ENCODE peak calls at places on chromosomes 2 and 18, in eight cellular contexts. A, Z, M, D, E, X, O and P are unnamed samples.

GRCh38 chr2:149015926-149016563 is 22.5 kb upstream of the LYPD6B start:
- DNase-seq in A (no peak), Z (no peak), M (no peak), D (no peak), E (no peak), X (no peak), O (no peak), P (no peak)

GRCh38 chr2:9020267-9020666 is 16.8 kb upstream of the MBOAT2 start:
- DNase-seq in A (no peak), Z (no peak), M (no peak), D (no peak), E (no peak), X (no peak), O (no peak), P (no peak)

GRCh38 chr2:194319222-194319992 is 1337.6 kb upstream of the SLC39A10 start:
- DNase-seq in A (no peak), Z (no peak), M (no peak), D (peak), E (no peak), X (no peak), O (no peak), P (no peak)

GRCh38 chr2:172751564-172751963 is 15.9 kb downstream of the RAPGEF4 start:
- DNase-seq in A (no peak), Z (no peak), M (no peak), D (no peak), E (no peak), X (no peak), O (no peak), P (no peak)

GRCh38 chr18:44467718-44468117 is 213.0 kb upstream of the SETBP1 start:
- DNase-seq in A (no peak), Z (no peak), M (no peak), D (no peak), E (no peak), X (no peak), O (no peak), P (no peak)

GRCh38 chr2:190636362-190636761 is 12.5 kb upstream of the NAB1 start:
- DNase-seq in A (peak), Z (no peak), M (no peak), D (peak), E (no peak), X (no peak), O (no peak), P (no peak)

GRCh38 chr18:50836521-50836957 is 16.7 kb upstream of the MRO start:
- DNase-seq in A (peak), Z (no peak), M (peak), D (peak), E (no peak), X (no peak), O (no peak), P (no peak)

GRCh38 chr18:500556-501405 is at the start of gene COLEC12:
- DNase-seq in A (peak), Z (peak), M (no peak), D (no peak), E (no peak), X (peak), O (peak), P (peak)

GRCh38 chr2:43542285-43542933 is 53.4 kb downstream of the THADA start:
- DNase-seq in A (peak), Z (no peak), M (no peak), D (peak), E (no peak), X (no peak), O (no peak), P (no peak)

GRCh38 chr2:29130295-29130694 is 15.1 kb downstream of the CLIP4 start:
- DNase-seq in A (peak), Z (no peak), M (peak), D (peak), E (no peak), X (no peak), O (no peak), P (no peak)

GRCh38 chr2:8487461-8487932 is 194.4 kb upstream of the ID2 start:
- DNase-seq in A (peak), Z (no peak), M (no peak), D (no peak), E (no peak), X (no peak), O (no peak), P (no peak)

GRCh38 chr18:79121746-79122474 is 52.7 kb downstream of the ATP9B start:
- DNase-seq in A (peak), Z (no peak), M (no peak), D (no peak), E (no peak), X (no peak), O (no peak), P (no peak)

GRCh38 chr2:218895758-218896500 is 15.3 kb downstream of the WNT10A start:
- DNase-seq in A (no peak), Z (no peak), M (no peak), D (no peak), E (no peak), X (no peak), O (no peak), P (no peak)

GRCh38 chr2:216984937-216985336 is 125.1 kb upstream of the TNP1 start:
- DNase-seq in A (no peak), Z (no peak), M (no peak), D (no peak), E (no peak), X (no peak), O (no peak), P (no peak)

GRCh38 chr18:75762758-75763157 is 335.3 kb upstream of the SMIM21 start:
- DNase-seq in A (no peak), Z (no peak), M (no peak), D (no peak), E (no peak), X (no peak), O (no peak), P (no peak)
- TF ChIP-seq CTCF in A (no peak), Z (no peak), M (no peak), D (no peak), E (no peak), X (no peak), O (no peak), P (no peak)

GRCh38 chr2:14632133-14632936 is at the start of gene LRATD1:
- DNase-seq in A (peak), Z (peak), M (peak), D (peak), E (peak), X (peak), O (peak), P (peak)

GRCh38 chr2:14633451-14634211 is 1.1 kb downstream of the LRATD1 start:
- DNase-seq in A (no peak), Z (peak), M (peak), D (peak), E (no peak), X (peak), O (peak), P (peak)

GRCh38 chr2:14633031-14633430 is 514 bp downstream of the LRATD1 start:
- DNase-seq in A (no peak), Z (no peak), M (peak), D (peak), E (no peak), X (no peak), O (no peak), P (peak)

GRCh38 chr2:14634885-14635871 is 2.7 kb downstream of the LRATD1 start:
- DNase-seq in A (peak), Z (peak), M (peak), D (peak), E (peak), X (peak), O (peak), P (peak)

DNA sequence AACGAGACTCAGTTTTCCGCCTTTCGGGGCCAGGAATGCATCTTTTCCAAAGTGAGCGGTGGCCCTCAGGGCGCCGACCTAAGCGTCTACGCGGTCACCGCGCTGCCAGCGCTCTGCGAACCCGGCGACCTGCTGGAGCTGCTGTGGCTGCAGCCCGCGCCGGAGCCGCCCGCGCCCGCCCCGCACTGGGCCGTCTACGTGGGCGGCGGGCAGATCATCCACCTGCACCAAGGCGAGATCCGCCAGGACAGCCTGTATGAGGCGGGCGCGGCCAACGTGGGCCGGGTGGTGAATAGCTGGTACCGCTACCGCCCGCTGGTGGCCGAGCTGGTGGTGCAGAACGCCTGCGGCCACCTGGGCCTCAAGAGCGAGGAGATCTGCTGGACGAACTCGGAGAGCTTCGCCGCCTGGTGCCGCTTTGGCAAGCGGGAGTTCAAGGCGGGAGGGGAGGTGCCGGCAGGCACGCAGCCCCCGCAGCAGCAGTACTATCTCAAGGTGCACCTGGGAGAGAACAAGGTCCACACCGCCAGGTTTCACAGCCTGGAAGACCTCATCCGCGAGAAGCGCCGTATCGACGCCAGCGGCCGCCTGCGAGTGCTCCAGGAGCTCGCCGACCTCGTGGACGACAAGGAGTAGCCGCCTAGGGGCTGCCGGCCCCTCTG is 1.8 kb downstream of the LRATD1 start:
- DNase-seq in A (peak), Z (peak), M (peak), D (peak), E (peak), X (peak), O (peak), P (peak)
- TF ChIP-seq CTCF in A (peak), Z (peak), M (peak), D (peak), E (peak), X (peak), O (peak), P (peak)

DNA sequence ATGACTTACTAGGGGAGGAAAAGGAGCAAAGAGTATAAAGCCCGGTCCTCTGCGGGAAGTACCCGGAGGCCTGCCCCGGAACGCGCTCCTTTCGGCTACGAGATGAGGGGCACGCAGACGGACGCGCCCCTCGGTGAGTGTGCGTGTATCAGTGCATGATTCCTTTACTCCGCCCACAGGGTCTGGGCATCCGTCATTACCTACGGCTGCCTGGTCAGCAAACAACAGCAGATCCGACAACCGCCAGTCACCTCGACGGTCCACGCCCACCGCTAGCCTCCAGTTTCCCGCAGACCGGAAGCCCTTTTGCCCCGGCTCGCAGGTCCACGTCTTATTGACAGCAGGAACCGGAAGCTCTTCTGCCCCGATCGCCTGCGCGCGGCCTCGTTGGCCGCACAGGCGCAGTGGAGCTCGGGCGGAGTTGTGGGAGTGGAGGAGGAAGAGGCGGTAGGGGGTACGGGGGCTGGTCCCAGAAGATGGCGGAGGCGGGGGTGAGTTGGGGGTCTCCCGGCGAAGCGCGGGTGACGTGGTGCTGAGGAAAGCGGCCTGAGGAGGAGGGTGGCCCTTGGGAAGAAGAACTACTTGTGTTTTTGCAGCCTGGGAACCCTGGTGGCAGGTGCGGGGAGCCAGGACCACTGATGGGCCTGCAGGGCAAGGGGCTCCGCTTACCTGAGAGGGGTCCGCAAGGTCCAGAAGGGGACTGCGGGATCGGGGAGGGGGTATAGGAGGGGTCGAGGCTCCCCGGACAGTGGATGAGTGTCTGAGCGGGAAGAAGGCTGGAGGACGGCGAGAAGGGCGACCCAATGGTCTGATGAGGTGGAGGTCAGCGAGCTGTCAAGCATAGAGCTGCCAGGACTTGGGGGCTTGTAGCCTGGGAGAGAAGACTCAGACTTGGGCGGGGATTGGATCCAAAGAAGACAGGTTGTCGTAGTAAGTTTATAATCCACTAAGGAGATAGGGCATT is at the start of gene INSIG2:
- DNase-seq in A (peak), Z (peak), M (peak), D (peak), E (peak), X (peak), O (peak), P (peak)
- TF ChIP-seq CTCF in A (no peak), Z (no peak), M (peak), D (peak), E (no peak), X (no peak), O (no peak), P (no peak)

GRCh38 chr18:67194886-67195285 is 321.6 kb downstream of the DSEL start:
- DNase-seq in A (no peak), Z (no peak), M (no peak), D (no peak), E (no peak), X (no peak), O (no peak), P (no peak)

GRCh38 chr18:67192535-67192934 is 324.0 kb downstream of the DSEL start:
- DNase-seq in A (no peak), Z (no peak), M (no peak), D (no peak), E (no peak), X (no peak), O (no peak), P (no peak)
- TF ChIP-seq CTCF in A (no peak), Z (no peak), M (no peak), D (no peak), E (no peak), X (no peak), O (no peak), P (no peak)

GRCh38 chr2:70554338-70554892 is 789 bp upstream of the TGFA start:
- DNase-seq in A (no peak), Z (no peak), M (no peak), D (no peak), E (no peak), X (no peak), O (no peak), P (no peak)
- TF ChIP-seq CTCF in A (no peak), Z (peak), M (peak), D (no peak), E (no peak), X (no peak), O (no peak), P (peak)

GRCh38 chr2:234051374-234052070 is 1.0 kb downstream of the SPP2 start:
- DNase-seq in A (no peak), Z (no peak), M (no peak), D (peak), E (no peak), X (no peak), O (no peak), P (no peak)

GRCh38 chr2:234044157-234044556 is 6.3 kb upstream of the SPP2 start:
- DNase-seq in A (peak), Z (no peak), M (no peak), D (peak), E (no peak), X (no peak), O (no peak), P (no peak)

GRCh38 chr2:234048049-234048448 is 2.5 kb upstream of the SPP2 start:
- DNase-seq in A (no peak), Z (no peak), M (no peak), D (peak), E (no peak), X (no peak), O (no peak), P (no peak)

GRCh38 chr2:234050455-234051135 is at the start of gene SPP2:
- DNase-seq in A (no peak), Z (no peak), M (no peak), D (no peak), E (no peak), X (no peak), O (no peak), P (no peak)

GRCh38 chr2:234047361-234047760 is 3.1 kb upstream of the SPP2 start:
- DNase-seq in A (no peak), Z (no peak), M (no peak), D (no peak), E (no peak), X (no peak), O (no peak), P (no peak)
- TF ChIP-seq CTCF in A (no peak), Z (no peak), M (no peak), D (no peak), E (no peak), X (no peak), O (no peak), P (no peak)